ENCODE peak calls at places on chromosomes 16 and 17, in nine cellular contexts. One of them, this sample, is unnamed.

GRCh38 chr17:79670537-79671386 is 59.9 kb upstream of the RBFOX3 start:
- DNase-seq in ACHN: no peak
- DNase-seq in hypothalamus: no peak
- DNase-seq in activated CD8-positive, alpha-beta memory T cell treated with anti-CD3 and anti-CD28 coated beads for 1 hour: no peak
- DNase-seq in stimulated activated CD4-positive, alpha-beta T cell treated with anti-CD3 and anti-CD28 coated beads, Interleukin-15, amount 100 ng/mL, for 1 hour: no peak
- DNase-seq in NCI-H1436: peak; percentile 4
- DNase-seq in HuH-7: no peak
- DNase-seq in naive thymus-derived CD8-positive, alpha-beta T cell: peak; percentile 21
- DNase-seq in fibroblast of mammary gland: no peak
- DNase-seq in this sample: no peak

GRCh38 chr17:41772218-41772585 is 14.3 kb downstream of the JUP start:
- DNase-seq in ACHN: no peak
- DNase-seq in hypothalamus: no peak
- DNase-seq in activated CD8-positive, alpha-beta memory T cell treated with anti-CD3 and anti-CD28 coated beads for 1 hour: no peak
- DNase-seq in stimulated activated CD4-positive, alpha-beta T cell treated with anti-CD3 and anti-CD28 coated beads, Interleukin-15, amount 100 ng/mL, for 1 hour: no peak
- DNase-seq in NCI-H1436: no peak
- DNase-seq in HuH-7: no peak
- DNase-seq in naive thymus-derived CD8-positive, alpha-beta T cell: no peak
- DNase-seq in fibroblast of mammary gland: no peak
- DNase-seq in this sample: no peak

GRCh38 chr17:75498726-75499213 is 16.6 kb downstream of the CASKIN2 start:
- DNase-seq in ACHN: no peak
- DNase-seq in hypothalamus: no peak
- DNase-seq in activated CD8-positive, alpha-beta memory T cell treated with anti-CD3 and anti-CD28 coated beads for 1 hour: no peak
- DNase-seq in stimulated activated CD4-positive, alpha-beta T cell treated with anti-CD3 and anti-CD28 coated beads, Interleukin-15, amount 100 ng/mL, for 1 hour: no peak
- DNase-seq in NCI-H1436: no peak
- DNase-seq in HuH-7: no peak
- DNase-seq in naive thymus-derived CD8-positive, alpha-beta T cell: no peak
- DNase-seq in fibroblast of mammary gland: no peak
- DNase-seq in this sample: no peak

GRCh38 chr17:44221072-44221861 is 1.8 kb upstream of the UBTF start:
- DNase-seq in ACHN: peak; percentile 83
- DNase-seq in hypothalamus: peak; percentile 59
- DNase-seq in activated CD8-positive, alpha-beta memory T cell treated with anti-CD3 and anti-CD28 coated beads for 1 hour: no peak
- DNase-seq in stimulated activated CD4-positive, alpha-beta T cell treated with anti-CD3 and anti-CD28 coated beads, Interleukin-15, amount 100 ng/mL, for 1 hour: peak; percentile 45
- DNase-seq in NCI-H1436: peak; percentile 73
- DNase-seq in HuH-7: peak; percentile 79
- DNase-seq in naive thymus-derived CD8-positive, alpha-beta T cell: peak; percentile 79
- DNase-seq in fibroblast of mammary gland: peak; percentile 78
- DNase-seq in this sample: peak; percentile 76

GRCh38 chr16:57658878-57659674 is 9.0 kb upstream of the ADGRG3 start:
- DNase-seq in ACHN: no peak
- DNase-seq in hypothalamus: no peak
- DNase-seq in activated CD8-positive, alpha-beta memory T cell treated with anti-CD3 and anti-CD28 coated beads for 1 hour: no peak
- DNase-seq in stimulated activated CD4-positive, alpha-beta T cell treated with anti-CD3 and anti-CD28 coated beads, Interleukin-15, amount 100 ng/mL, for 1 hour: no peak
- DNase-seq in NCI-H1436: no peak
- DNase-seq in HuH-7: no peak
- DNase-seq in naive thymus-derived CD8-positive, alpha-beta T cell: no peak
- DNase-seq in fibroblast of mammary gland: no peak
- DNase-seq in this sample: no peak

GRCh38 chr17:76446449-76447231 is 6.3 kb downstream of the UBE2O start:
- DNase-seq in ACHN: peak; percentile 93
- DNase-seq in hypothalamus: no peak
- DNase-seq in activated CD8-positive, alpha-beta memory T cell treated with anti-CD3 and anti-CD28 coated beads for 1 hour: no peak
- DNase-seq in stimulated activated CD4-positive, alpha-beta T cell treated with anti-CD3 and anti-CD28 coated beads, Interleukin-15, amount 100 ng/mL, for 1 hour: no peak
- DNase-seq in NCI-H1436: no peak
- DNase-seq in HuH-7: peak; percentile 69
- DNase-seq in naive thymus-derived CD8-positive, alpha-beta T cell: no peak
- DNase-seq in fibroblast of mammary gland: peak; percentile 93
- DNase-seq in this sample: no peak

GRCh38 chr16:19393226-19394074 is 24.2 kb upstream of the TMC5 start:
- DNase-seq in ACHN: peak; percentile 80
- DNase-seq in hypothalamus: no peak
- DNase-seq in activated CD8-positive, alpha-beta memory T cell treated with anti-CD3 and anti-CD28 coated beads for 1 hour: no peak
- DNase-seq in stimulated activated CD4-positive, alpha-beta T cell treated with anti-CD3 and anti-CD28 coated beads, Interleukin-15, amount 100 ng/mL, for 1 hour: no peak
- DNase-seq in NCI-H1436: no peak
- DNase-seq in HuH-7: no peak
- DNase-seq in naive thymus-derived CD8-positive, alpha-beta T cell: no peak
- DNase-seq in fibroblast of mammary gland: peak; percentile 27
- DNase-seq in this sample: no peak

GRCh38 chr17:57875109-57876022 is 25.5 kb upstream of the MRPS23 start:
- DNase-seq in ACHN: peak; percentile 99
- DNase-seq in hypothalamus: peak; percentile 56
- DNase-seq in activated CD8-positive, alpha-beta memory T cell treated with anti-CD3 and anti-CD28 coated beads for 1 hour: no peak
- DNase-seq in stimulated activated CD4-positive, alpha-beta T cell treated with anti-CD3 and anti-CD28 coated beads, Interleukin-15, amount 100 ng/mL, for 1 hour: no peak
- DNase-seq in NCI-H1436: no peak
- DNase-seq in HuH-7: peak; percentile 82
- DNase-seq in naive thymus-derived CD8-positive, alpha-beta T cell: no peak
- DNase-seq in fibroblast of mammary gland: peak; percentile 97
- DNase-seq in this sample: peak; percentile 56

GRCh38 chr16:68356249-68356918 is 45.6 kb downstream of the PRMT7 start:
- DNase-seq in ACHN: no peak
- DNase-seq in hypothalamus: no peak
- DNase-seq in activated CD8-positive, alpha-beta memory T cell treated with anti-CD3 and anti-CD28 coated beads for 1 hour: peak; percentile 32
- DNase-seq in stimulated activated CD4-positive, alpha-beta T cell treated with anti-CD3 and anti-CD28 coated beads, Interleukin-15, amount 100 ng/mL, for 1 hour: peak; percentile 24
- DNase-seq in NCI-H1436: no peak
- DNase-seq in HuH-7: no peak
- DNase-seq in naive thymus-derived CD8-positive, alpha-beta T cell: peak; percentile 84
- DNase-seq in fibroblast of mammary gland: no peak
- DNase-seq in this sample: no peak

GRCh38 chr17:71727723-71728122 is 393.1 kb upstream of the SOX9 start:
- DNase-seq in ACHN: no peak
- DNase-seq in hypothalamus: no peak
- DNase-seq in activated CD8-positive, alpha-beta memory T cell treated with anti-CD3 and anti-CD28 coated beads for 1 hour: no peak
- DNase-seq in stimulated activated CD4-positive, alpha-beta T cell treated with anti-CD3 and anti-CD28 coated beads, Interleukin-15, amount 100 ng/mL, for 1 hour: no peak
- DNase-seq in NCI-H1436: no peak
- DNase-seq in HuH-7: no peak
- DNase-seq in naive thymus-derived CD8-positive, alpha-beta T cell: no peak
- DNase-seq in fibroblast of mammary gland: no peak
- DNase-seq in this sample: no peak

GRCh38 chr16:13077816-13078215 is 176.4 kb downstream of the SHISA9 start:
- DNase-seq in ACHN: no peak
- DNase-seq in hypothalamus: no peak
- DNase-seq in activated CD8-positive, alpha-beta memory T cell treated with anti-CD3 and anti-CD28 coated beads for 1 hour: no peak
- DNase-seq in stimulated activated CD4-positive, alpha-beta T cell treated with anti-CD3 and anti-CD28 coated beads, Interleukin-15, amount 100 ng/mL, for 1 hour: no peak
- DNase-seq in NCI-H1436: peak; percentile 66
- DNase-seq in HuH-7: no peak
- DNase-seq in naive thymus-derived CD8-positive, alpha-beta T cell: no peak
- DNase-seq in fibroblast of mammary gland: no peak
- DNase-seq in this sample: no peak

GRCh38 chr17:27389542-27390140 is 66.6 kb upstream of the KSR1 start:
- DNase-seq in ACHN: no peak
- DNase-seq in hypothalamus: no peak
- DNase-seq in activated CD8-positive, alpha-beta memory T cell treated with anti-CD3 and anti-CD28 coated beads for 1 hour: no peak
- DNase-seq in stimulated activated CD4-positive, alpha-beta T cell treated with anti-CD3 and anti-CD28 coated beads, Interleukin-15, amount 100 ng/mL, for 1 hour: no peak
- DNase-seq in NCI-H1436: no peak
- DNase-seq in HuH-7: no peak
- DNase-seq in naive thymus-derived CD8-positive, alpha-beta T cell: no peak
- DNase-seq in fibroblast of mammary gland: no peak
- DNase-seq in this sample: no peak

GRCh38 chr16:75443301-75443700 is 10.0 kb upstream of the CFDP1 start:
- DNase-seq in ACHN: no peak
- DNase-seq in hypothalamus: no peak
- DNase-seq in activated CD8-positive, alpha-beta memory T cell treated with anti-CD3 and anti-CD28 coated beads for 1 hour: no peak
- DNase-seq in stimulated activated CD4-positive, alpha-beta T cell treated with anti-CD3 and anti-CD28 coated beads, Interleukin-15, amount 100 ng/mL, for 1 hour: no peak
- DNase-seq in NCI-H1436: no peak
- DNase-seq in HuH-7: no peak
- DNase-seq in naive thymus-derived CD8-positive, alpha-beta T cell: no peak
- DNase-seq in fibroblast of mammary gland: peak; percentile 44
- DNase-seq in this sample: no peak

GRCh38 chr17:12620200-12620720 is 45.4 kb upstream of the MYOCD start:
- DNase-seq in ACHN: no peak
- DNase-seq in hypothalamus: no peak
- DNase-seq in activated CD8-positive, alpha-beta memory T cell treated with anti-CD3 and anti-CD28 coated beads for 1 hour: no peak
- DNase-seq in stimulated activated CD4-positive, alpha-beta T cell treated with anti-CD3 and anti-CD28 coated beads, Interleukin-15, amount 100 ng/mL, for 1 hour: no peak
- DNase-seq in NCI-H1436: no peak
- DNase-seq in HuH-7: no peak
- DNase-seq in naive thymus-derived CD8-positive, alpha-beta T cell: no peak
- DNase-seq in fibroblast of mammary gland: peak; percentile 68
- DNase-seq in this sample: no peak

GRCh38 chr16:1154291-1154886 is 1.5 kb downstream of the CACNA1H start:
- DNase-seq in ACHN: no peak
- DNase-seq in hypothalamus: no peak
- DNase-seq in activated CD8-positive, alpha-beta memory T cell treated with anti-CD3 and anti-CD28 coated beads for 1 hour: no peak
- DNase-seq in stimulated activated CD4-positive, alpha-beta T cell treated with anti-CD3 and anti-CD28 coated beads, Interleukin-15, amount 100 ng/mL, for 1 hour: no peak
- DNase-seq in NCI-H1436: no peak
- DNase-seq in HuH-7: no peak
- DNase-seq in naive thymus-derived CD8-positive, alpha-beta T cell: no peak
- DNase-seq in fibroblast of mammary gland: no peak
- DNase-seq in this sample: peak; percentile 38

GRCh38 chr17:44598329-44598728 is 41.0 kb downstream of the FZD2 start:
- DNase-seq in ACHN: no peak
- DNase-seq in hypothalamus: no peak
- DNase-seq in activated CD8-positive, alpha-beta memory T cell treated with anti-CD3 and anti-CD28 coated beads for 1 hour: no peak
- DNase-seq in stimulated activated CD4-positive, alpha-beta T cell treated with anti-CD3 and anti-CD28 coated beads, Interleukin-15, amount 100 ng/mL, for 1 hour: no peak
- DNase-seq in NCI-H1436: no peak
- DNase-seq in HuH-7: no peak
- DNase-seq in naive thymus-derived CD8-positive, alpha-beta T cell: peak; percentile 37
- DNase-seq in fibroblast of mammary gland: no peak
- DNase-seq in this sample: no peak

GRCh38 chr16:82641336-82641984 is 14.7 kb downstream of the CDH13 start:
- DNase-seq in ACHN: peak; percentile 69
- DNase-seq in hypothalamus: no peak
- DNase-seq in activated CD8-positive, alpha-beta memory T cell treated with anti-CD3 and anti-CD28 coated beads for 1 hour: no peak
- DNase-seq in stimulated activated CD4-positive, alpha-beta T cell treated with anti-CD3 and anti-CD28 coated beads, Interleukin-15, amount 100 ng/mL, for 1 hour: no peak
- DNase-seq in NCI-H1436: no peak
- DNase-seq in HuH-7: no peak
- DNase-seq in naive thymus-derived CD8-positive, alpha-beta T cell: no peak
- DNase-seq in fibroblast of mammary gland: peak; percentile 59
- DNase-seq in this sample: no peak

GRCh38 chr17:36696805-36697204 is 95.4 kb downstream of the MRM1 start:
- DNase-seq in ACHN: no peak
- DNase-seq in hypothalamus: no peak
- DNase-seq in activated CD8-positive, alpha-beta memory T cell treated with anti-CD3 and anti-CD28 coated beads for 1 hour: no peak
- DNase-seq in stimulated activated CD4-positive, alpha-beta T cell treated with anti-CD3 and anti-CD28 coated beads, Interleukin-15, amount 100 ng/mL, for 1 hour: no peak
- DNase-seq in NCI-H1436: no peak
- DNase-seq in HuH-7: no peak
- DNase-seq in naive thymus-derived CD8-positive, alpha-beta T cell: no peak
- DNase-seq in fibroblast of mammary gland: no peak
- DNase-seq in this sample: no peak

GRCh38 chr16:50469744-50470301 is 78.4 kb upstream of the NKD1 start:
- DNase-seq in ACHN: no peak
- DNase-seq in hypothalamus: peak; percentile 23
- DNase-seq in activated CD8-positive, alpha-beta memory T cell treated with anti-CD3 and anti-CD28 coated beads for 1 hour: no peak
- DNase-seq in stimulated activated CD4-positive, alpha-beta T cell treated with anti-CD3 and anti-CD28 coated beads, Interleukin-15, amount 100 ng/mL, for 1 hour: no peak
- DNase-seq in NCI-H1436: no peak
- DNase-seq in HuH-7: no peak
- DNase-seq in naive thymus-derived CD8-positive, alpha-beta T cell: no peak
- DNase-seq in fibroblast of mammary gland: no peak
- DNase-seq in this sample: peak; percentile 68

GRCh38 chr16:14061732-14062259 is 9.3 kb upstream of the MRTFB start:
- DNase-seq in ACHN: no peak
- DNase-seq in hypothalamus: no peak
- DNase-seq in activated CD8-positive, alpha-beta memory T cell treated with anti-CD3 and anti-CD28 coated beads for 1 hour: no peak
- DNase-seq in stimulated activated CD4-positive, alpha-beta T cell treated with anti-CD3 and anti-CD28 coated beads, Interleukin-15, amount 100 ng/mL, for 1 hour: no peak
- DNase-seq in NCI-H1436: no peak
- DNase-seq in HuH-7: no peak
- DNase-seq in naive thymus-derived CD8-positive, alpha-beta T cell: no peak
- DNase-seq in fibroblast of mammary gland: no peak
- DNase-seq in this sample: no peak

GRCh38 chr16:751152-752007 is 9.2 kb upstream of the MSLN start:
- DNase-seq in ACHN: no peak
- DNase-seq in hypothalamus: no peak
- DNase-seq in activated CD8-positive, alpha-beta memory T cell treated with anti-CD3 and anti-CD28 coated beads for 1 hour: no peak
- DNase-seq in stimulated activated CD4-positive, alpha-beta T cell treated with anti-CD3 and anti-CD28 coated beads, Interleukin-15, amount 100 ng/mL, for 1 hour: no peak
- DNase-seq in NCI-H1436: no peak
- DNase-seq in HuH-7: no peak
- DNase-seq in naive thymus-derived CD8-positive, alpha-beta T cell: no peak
- DNase-seq in fibroblast of mammary gland: no peak
- DNase-seq in this sample: no peak

GRCh38 chr17:43444223-43445008 is 39.4 kb upstream of the DHX8 start:
- DNase-seq in ACHN: no peak
- DNase-seq in hypothalamus: no peak
- DNase-seq in activated CD8-positive, alpha-beta memory T cell treated with anti-CD3 and anti-CD28 coated beads for 1 hour: no peak
- DNase-seq in stimulated activated CD4-positive, alpha-beta T cell treated with anti-CD3 and anti-CD28 coated beads, Interleukin-15, amount 100 ng/mL, for 1 hour: no peak
- DNase-seq in NCI-H1436: no peak
- DNase-seq in HuH-7: no peak
- DNase-seq in naive thymus-derived CD8-positive, alpha-beta T cell: no peak
- DNase-seq in fibroblast of mammary gland: no peak
- DNase-seq in this sample: no peak

GRCh38 chr16:57627184-57627871 is 1.1 kb upstream of the ADGRG1 start:
- DNase-seq in ACHN: peak; percentile 99
- DNase-seq in hypothalamus: no peak
- DNase-seq in activated CD8-positive, alpha-beta memory T cell treated with anti-CD3 and anti-CD28 coated beads for 1 hour: no peak
- DNase-seq in stimulated activated CD4-positive, alpha-beta T cell treated with anti-CD3 and anti-CD28 coated beads, Interleukin-15, amount 100 ng/mL, for 1 hour: no peak
- DNase-seq in NCI-H1436: no peak
- DNase-seq in HuH-7: no peak
- DNase-seq in naive thymus-derived CD8-positive, alpha-beta T cell: no peak
- DNase-seq in fibroblast of mammary gland: peak; percentile 75
- DNase-seq in this sample: peak; percentile 50

GRCh38 chr17:49390548-49391324 is 23.9 kb downstream of the PHB1 start:
- DNase-seq in ACHN: no peak
- DNase-seq in hypothalamus: no peak
- DNase-seq in activated CD8-positive, alpha-beta memory T cell treated with anti-CD3 and anti-CD28 coated beads for 1 hour: no peak
- DNase-seq in stimulated activated CD4-positive, alpha-beta T cell treated with anti-CD3 and anti-CD28 coated beads, Interleukin-15, amount 100 ng/mL, for 1 hour: no peak
- DNase-seq in NCI-H1436: no peak
- DNase-seq in HuH-7: no peak
- DNase-seq in naive thymus-derived CD8-positive, alpha-beta T cell: no peak
- DNase-seq in fibroblast of mammary gland: no peak
- DNase-seq in this sample: peak; percentile 8

GRCh38 chr17:78166416-78166815 is 2.0 kb upstream of the SYNGR2 start:
- DNase-seq in ACHN: no peak
- DNase-seq in hypothalamus: no peak
- DNase-seq in activated CD8-positive, alpha-beta memory T cell treated with anti-CD3 and anti-CD28 coated beads for 1 hour: no peak
- DNase-seq in stimulated activated CD4-positive, alpha-beta T cell treated with anti-CD3 and anti-CD28 coated beads, Interleukin-15, amount 100 ng/mL, for 1 hour: no peak
- DNase-seq in NCI-H1436: no peak
- DNase-seq in HuH-7: no peak
- DNase-seq in naive thymus-derived CD8-positive, alpha-beta T cell: no peak
- DNase-seq in fibroblast of mammary gland: no peak
- DNase-seq in this sample: no peak

GRCh38 chr17:17134952-17135340 is 71.2 kb downstream of the PLD6 start:
- DNase-seq in ACHN: no peak
- DNase-seq in hypothalamus: no peak
- DNase-seq in activated CD8-positive, alpha-beta memory T cell treated with anti-CD3 and anti-CD28 coated beads for 1 hour: no peak
- DNase-seq in stimulated activated CD4-positive, alpha-beta T cell treated with anti-CD3 and anti-CD28 coated beads, Interleukin-15, amount 100 ng/mL, for 1 hour: no peak
- DNase-seq in NCI-H1436: no peak
- DNase-seq in HuH-7: no peak
- DNase-seq in naive thymus-derived CD8-positive, alpha-beta T cell: no peak
- DNase-seq in fibroblast of mammary gland: no peak
- DNase-seq in this sample: no peak

GRCh38 chr17:32289454-32289853 is 23.8 kb downstream of the RHBDL3 start:
- DNase-seq in ACHN: no peak
- DNase-seq in hypothalamus: no peak
- DNase-seq in activated CD8-positive, alpha-beta memory T cell treated with anti-CD3 and anti-CD28 coated beads for 1 hour: no peak
- DNase-seq in stimulated activated CD4-positive, alpha-beta T cell treated with anti-CD3 and anti-CD28 coated beads, Interleukin-15, amount 100 ng/mL, for 1 hour: no peak
- DNase-seq in NCI-H1436: no peak
- DNase-seq in HuH-7: no peak
- DNase-seq in naive thymus-derived CD8-positive, alpha-beta T cell: no peak
- DNase-seq in fibroblast of mammary gland: no peak
- DNase-seq in this sample: no peak

GRCh38 chr17:19262650-19263620 is 25.8 kb downstream of the EPN2 start:
- DNase-seq in ACHN: no peak
- DNase-seq in hypothalamus: no peak
- DNase-seq in activated CD8-positive, alpha-beta memory T cell treated with anti-CD3 and anti-CD28 coated beads for 1 hour: no peak
- DNase-seq in stimulated activated CD4-positive, alpha-beta T cell treated with anti-CD3 and anti-CD28 coated beads, Interleukin-15, amount 100 ng/mL, for 1 hour: no peak
- DNase-seq in NCI-H1436: no peak
- DNase-seq in HuH-7: no peak
- DNase-seq in naive thymus-derived CD8-positive, alpha-beta T cell: no peak
- DNase-seq in fibroblast of mammary gland: peak; percentile 73
- DNase-seq in this sample: no peak

GRCh38 chr17:8632087-8632486 is 1.6 kb upstream of the MYH10 start:
- DNase-seq in ACHN: no peak
- DNase-seq in hypothalamus: no peak
- DNase-seq in activated CD8-positive, alpha-beta memory T cell treated with anti-CD3 and anti-CD28 coated beads for 1 hour: no peak
- DNase-seq in stimulated activated CD4-positive, alpha-beta T cell treated with anti-CD3 and anti-CD28 coated beads, Interleukin-15, amount 100 ng/mL, for 1 hour: no peak
- DNase-seq in NCI-H1436: no peak
- DNase-seq in HuH-7: peak; percentile 35
- DNase-seq in naive thymus-derived CD8-positive, alpha-beta T cell: no peak
- DNase-seq in fibroblast of mammary gland: no peak
- DNase-seq in this sample: peak; percentile 10

GRCh38 chr17:62869885-62870580 is 61.9 kb upstream of the MARCHF10 start:
- DNase-seq in ACHN: no peak
- DNase-seq in hypothalamus: no peak
- DNase-seq in activated CD8-positive, alpha-beta memory T cell treated with anti-CD3 and anti-CD28 coated beads for 1 hour: no peak
- DNase-seq in stimulated activated CD4-positive, alpha-beta T cell treated with anti-CD3 and anti-CD28 coated beads, Interleukin-15, amount 100 ng/mL, for 1 hour: no peak
- DNase-seq in NCI-H1436: peak; percentile 69
- DNase-seq in HuH-7: no peak
- DNase-seq in naive thymus-derived CD8-positive, alpha-beta T cell: no peak
- DNase-seq in fibroblast of mammary gland: peak; percentile 84
- DNase-seq in this sample: peak; percentile 64

GRCh38 chr17:64448665-64449512 is at the start of gene MILR1:
- DNase-seq in ACHN: no peak
- DNase-seq in hypothalamus: no peak
- DNase-seq in activated CD8-positive, alpha-beta memory T cell treated with anti-CD3 and anti-CD28 coated beads for 1 hour: no peak
- DNase-seq in stimulated activated CD4-positive, alpha-beta T cell treated with anti-CD3 and anti-CD28 coated beads, Interleukin-15, amount 100 ng/mL, for 1 hour: no peak
- DNase-seq in NCI-H1436: no peak
- DNase-seq in HuH-7: no peak
- DNase-seq in naive thymus-derived CD8-positive, alpha-beta T cell: no peak
- DNase-seq in fibroblast of mammary gland: peak; percentile 95
- DNase-seq in this sample: no peak